ENCODE peak calls at places on chromosomes 16 and 17, in eight cellular contexts. X is nephron progenitor cell; V is left ventricle myocardium inferior; H is CD4-positive, alpha-beta T cell; U is Caco-2; G is DND-41; K is choroid plexus epithelial cell; S is astrocyte of the spinal cord. D is an unnamed sample.

GRCh38 chr17:19440421-19440820 is 29.4 kb downstream of the RNF112 start:
- DNase-seq in S (no peak), K (no peak), U (no peak), X (no peak), H (no peak), V (no peak), G (no peak), D (peak)

GRCh38 chr17:77721823-77722160 is 236.7 kb upstream of the TNRC6C start:
- DNase-seq in G (no peak), V (no peak), H (no peak), S (no peak), K (no peak), X (no peak), U (no peak), D (no peak)

GRCh38 chr16:58299757-58300349 is 5.0 kb upstream of the PRSS54 start:
- DNase-seq in G (peak), H (no peak), V (no peak), K (peak), S (no peak), U (no peak), X (peak), D (peak)

GRCh38 chr17:61538480-61538879 is 52.5 kb downstream of the NACA2 start:
- DNase-seq in V (no peak), X (no peak), H (no peak), K (no peak), U (no peak), S (no peak), G (no peak), D (no peak)

GRCh38 chr16:3819741-3820724 is 60.5 kb downstream of the CREBBP start:
- DNase-seq in K (peak), S (peak), U (no peak), X (no peak), H (no peak), V (no peak), G (peak), D (no peak)

GRCh38 chr17:59851431-59852375 is 41.0 kb downstream of the TUBD1 start:
- DNase-seq in H (no peak), G (no peak), S (peak), U (peak), V (no peak), K (peak), X (no peak), D (no peak)

GRCh38 chr16:19700319-19700781 is 17.7 kb downstream of the KNOP1 start:
- DNase-seq in G (no peak), H (no peak), S (peak), V (no peak), K (peak), X (no peak), U (no peak), D (no peak)

GRCh38 chr17:33874617-33875060 is 380.4 kb upstream of the CCL2 start:
- DNase-seq in G (no peak), K (no peak), U (no peak), X (no peak), S (no peak), V (no peak), H (no peak), D (no peak)

GRCh38 chr16:52296070-52296469 is 250.9 kb downstream of the TOX3 start:
- DNase-seq in H (no peak), S (no peak), V (no peak), U (no peak), G (no peak), K (no peak), X (no peak), D (no peak)

GRCh38 chr17:15262291-15263205 is 2.6 kb downstream of the PMP22 start:
- DNase-seq in V (peak), X (peak), K (peak), G (no peak), H (no peak), S (peak), U (peak), D (peak)

GRCh38 chr17:16328997-16329396 is 24.3 kb downstream of the CENPV start:
- DNase-seq in S (peak), H (no peak), V (no peak), K (no peak), U (no peak), G (no peak), X (no peak), D (no peak)

GRCh38 chr17:39867084-39867890 is 715 bp upstream of the ZPBP2 start:
- DNase-seq in S (no peak), X (no peak), K (no peak), V (no peak), U (no peak), H (peak), G (no peak), D (peak)

GRCh38 chr16:73813523-73813922 is 483.1 kb upstream of the PSMD7 start:
- DNase-seq in K (no peak), U (no peak), H (no peak), S (no peak), G (no peak), V (no peak), X (no peak), D (no peak)

GRCh38 chr16:56422896-56423441 is 2.4 kb downstream of the AMFR start:
- DNase-seq in U (no peak), V (no peak), S (no peak), H (no peak), G (no peak), X (no peak), K (no peak), D (no peak)

GRCh38 chr16:79784007-79784406 is 183.5 kb upstream of the MAF start:
- DNase-seq in X (no peak), H (no peak), V (no peak), S (no peak), U (no peak), G (no peak), K (no peak), D (no peak)

GRCh38 chr17:46031440-46031839 is 32.4 kb downstream of the STH start:
- DNase-seq in X (no peak), S (no peak), K (no peak), U (no peak), G (no peak), V (no peak), H (no peak), D (no peak)

GRCh38 chr17:55582910-55583309 is 71.7 kb upstream of the SMIM36 start:
- DNase-seq in H (no peak), U (no peak), X (no peak), V (no peak), S (no peak), K (no peak), G (no peak), D (no peak)

GRCh38 chr17:77286641-77287431 is 146.1 kb downstream of the SEC14L1 start:
- DNase-seq in U (peak), X (no peak), V (peak), S (peak), K (peak), H (no peak), G (no peak), D (no peak)

GRCh38 chr17:18888766-18889290 is 30.9 kb downstream of the PRPSAP2 start:
- DNase-seq in G (no peak), H (no peak), K (no peak), U (no peak), X (no peak), S (no peak), V (no peak), D (no peak)

GRCh38 chr16:66592814-66593213 is 11.7 kb upstream of the CMTM3 start:
- DNase-seq in H (no peak), X (no peak), V (no peak), U (no peak), K (no peak), S (no peak), G (no peak), D (no peak)

GRCh38 chr17:8792646-8793045 is 6.5 kb downstream of the MFSD6L start:
- DNase-seq in V (no peak), X (no peak), H (no peak), S (no peak), K (no peak), U (no peak), G (no peak), D (no peak)

GRCh38 chr17:12789075-12789975 is at the start of gene ARHGAP44:
- DNase-seq in K (peak), V (peak), U (peak), G (no peak), X (peak), H (no peak), S (peak), D (peak)

GRCh38 chr17:8220783-8221662 is 10.6 kb upstream of the AURKB start:
- DNase-seq in U (peak), K (peak), G (peak), X (peak), S (peak), V (peak), H (peak), D (peak)

DNA sequence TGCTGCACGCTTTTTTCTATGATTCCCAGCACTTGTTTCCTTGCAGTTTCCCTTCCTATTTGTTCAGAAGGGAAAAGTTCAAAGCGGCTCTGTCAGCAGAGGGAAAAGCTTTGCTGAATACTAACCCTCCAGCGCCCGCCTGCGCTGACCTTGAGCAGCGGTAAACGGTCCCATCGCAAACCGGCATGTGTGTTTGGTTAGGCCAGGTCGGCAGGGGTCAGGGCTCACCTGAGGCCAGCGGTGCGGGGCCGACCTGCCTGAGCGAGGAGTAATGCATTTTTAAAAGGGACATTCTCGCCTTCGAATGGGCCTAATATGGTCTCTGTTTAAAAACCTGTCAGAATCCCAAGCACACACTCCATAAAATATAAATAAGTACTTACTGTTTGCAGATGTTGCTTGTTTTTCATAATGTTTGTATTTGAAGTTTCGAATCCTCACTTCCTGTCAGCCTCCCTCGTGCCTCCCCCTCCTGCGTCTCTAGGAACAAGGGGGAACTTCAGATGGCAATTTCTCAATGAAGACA is 110.1 kb downstream of the IRX3 start:
- DNase-seq in U (peak), V (no peak), X (peak), H (no peak), S (no peak), G (no peak), K (peak), D (no peak)
- TF ChIP-seq CTCF in U (no peak), V (no peak), X (no peak), H (no peak), S (no peak), G (no peak), K (peak), D (no peak)

GRCh38 chr16:30082545-30083090 is 6.8 kb downstream of the PPP4C start:
- DNase-seq in U (no peak), S (no peak), H (no peak), V (no peak), G (no peak), K (no peak), X (no peak), D (no peak)
- TF ChIP-seq CTCF in U (peak), S (peak), H (no peak), V (no peak), G (peak), K (peak), X (no peak), D (no peak)

GRCh38 chr16:55115506-55115905 is 184.8 kb downstream of the IRX5 start:
- DNase-seq in H (no peak), K (no peak), V (no peak), U (no peak), S (no peak), G (no peak), X (no peak), D (no peak)

GRCh38 chr16:55116165-55116894 is 185.7 kb downstream of the IRX5 start:
- DNase-seq in K (no peak), G (no peak), H (no peak), X (no peak), U (no peak), S (peak), V (no peak), D (no peak)

GRCh38 chr16:55123652-55124051 is 193.0 kb downstream of the IRX5 start:
- DNase-seq in G (no peak), V (no peak), U (no peak), S (no peak), H (no peak), K (no peak), X (no peak), D (no peak)

GRCh38 chr16:55118701-55119260 is 188.1 kb downstream of the IRX5 start:
- DNase-seq in H (no peak), S (no peak), U (no peak), G (no peak), K (no peak), X (no peak), V (no peak), D (no peak)

GRCh38 chr16:55120408-55120807 is 189.7 kb downstream of the IRX5 start:
- DNase-seq in G (peak), U (peak), H (no peak), K (no peak), S (no peak), X (no peak), V (no peak), D (no peak)
- TF ChIP-seq CTCF in G (peak), U (no peak), H (no peak), K (no peak), S (no peak), X (peak), V (no peak), D (no peak)

GRCh38 chr16:11403534-11403795 is 58.2 kb downstream of the RMI2 start:
- DNase-seq in U (no peak), V (no peak), K (no peak), H (no peak), X (no peak), S (no peak), G (no peak), D (no peak)

GRCh38 chr16:11406177-11406560 is 60.9 kb downstream of the RMI2 start:
- DNase-seq in V (no peak), G (no peak), K (no peak), X (no peak), U (no peak), S (no peak), H (no peak), D (no peak)

GRCh38 chr16:11405331-11406176 is 60.3 kb downstream of the RMI2 start:
- DNase-seq in S (no peak), U (peak), H (peak), V (no peak), K (peak), X (peak), G (peak), D (peak)

GRCh38 chr16:11403920-11404319 is 58.7 kb downstream of the RMI2 start:
- DNase-seq in G (no peak), H (no peak), S (no peak), V (no peak), U (no peak), X (no peak), K (no peak), D (no peak)

GRCh38 chr16:11404608-11405007 is 59.3 kb downstream of the RMI2 start:
- DNase-seq in U (no peak), G (no peak), V (no peak), S (no peak), X (no peak), K (no peak), H (no peak), D (no peak)
- TF ChIP-seq CTCF in U (no peak), G (no peak), V (no peak), S (no peak), X (no peak), K (no peak), H (no peak), D (no peak)

GRCh38 chr16:10983175-10983558 is 38.8 kb downstream of the CLEC16A start:
- DNase-seq in G (no peak), U (no peak), V (no peak), S (no peak), H (no peak), K (no peak), X (no peak), D (peak)
- TF ChIP-seq CTCF in G (peak), U (no peak), V (peak), S (no peak), H (no peak), K (no peak), X (no peak), D (no peak)

GRCh38 chr17:56653877-56654276 is 60.4 kb downstream of the NOG start:
- DNase-seq in K (peak), X (peak), U (no peak), V (no peak), S (peak), G (peak), H (peak), D (peak)
- TF ChIP-seq CTCF in K (peak), X (peak), U (peak), V (peak), S (peak), G (peak), H (peak), D (peak)